ENCODE peak calls at places on chromosomes 4 and X, in seven cellular contexts. One of them, this sample, is unnamed.

GRCh38 chrX:133921084-133921483 is 64.3 kb downstream of the GPC3 start:
- ATAC-seq in activated CD4-positive, CD25-positive, alpha-beta regulatory T cell treated with anti-CD3 and anti-CD28 coated beads, Interleukin-2, amount 50 U/mL, for 24 hours: no peak
- ATAC-seq in stimulated activated naive CD8-positive, alpha-beta T cell treated with anti-CD3 and anti-CD28 coated beads, Interleukin-15, amount 100 ng/mL, for 72 hours: no peak
- ATAC-seq in activated T-cell treated with anti-CD3 and anti-CD28 coated beads, Interleukin-2, amount 50 U/mL, for 72 hours: no peak
- ATAC-seq in T-cell: no peak
- ATAC-seq in left cardiac atrium: no peak
- ATAC-seq in lower lobe of right lung: no peak
- ATAC-seq in this sample: no peak

GRCh38 chr4:8503801-8504200 is 63.2 kb downstream of the TRMT44 start:
- ATAC-seq in activated CD4-positive, CD25-positive, alpha-beta regulatory T cell treated with anti-CD3 and anti-CD28 coated beads, Interleukin-2, amount 50 U/mL, for 24 hours: no peak
- ATAC-seq in stimulated activated naive CD8-positive, alpha-beta T cell treated with anti-CD3 and anti-CD28 coated beads, Interleukin-15, amount 100 ng/mL, for 72 hours: no peak
- ATAC-seq in activated T-cell treated with anti-CD3 and anti-CD28 coated beads, Interleukin-2, amount 50 U/mL, for 72 hours: no peak
- ATAC-seq in T-cell: no peak
- ATAC-seq in left cardiac atrium: peak
- ATAC-seq in lower lobe of right lung: no peak
- ATAC-seq in this sample: no peak

GRCh38 chr4:48931459-48931858 is 24.9 kb upstream of the OCIAD2 start:
- ATAC-seq in activated CD4-positive, CD25-positive, alpha-beta regulatory T cell treated with anti-CD3 and anti-CD28 coated beads, Interleukin-2, amount 50 U/mL, for 24 hours: no peak
- ATAC-seq in stimulated activated naive CD8-positive, alpha-beta T cell treated with anti-CD3 and anti-CD28 coated beads, Interleukin-15, amount 100 ng/mL, for 72 hours: no peak
- ATAC-seq in activated T-cell treated with anti-CD3 and anti-CD28 coated beads, Interleukin-2, amount 50 U/mL, for 72 hours: no peak
- ATAC-seq in T-cell: no peak
- ATAC-seq in left cardiac atrium: no peak
- ATAC-seq in lower lobe of right lung: no peak
- ATAC-seq in this sample: no peak

GRCh38 chr4:166318810-166319525 is 445.9 kb downstream of the TLL1 start:
- ATAC-seq in activated CD4-positive, CD25-positive, alpha-beta regulatory T cell treated with anti-CD3 and anti-CD28 coated beads, Interleukin-2, amount 50 U/mL, for 24 hours: no peak
- ATAC-seq in stimulated activated naive CD8-positive, alpha-beta T cell treated with anti-CD3 and anti-CD28 coated beads, Interleukin-15, amount 100 ng/mL, for 72 hours: no peak
- ATAC-seq in activated T-cell treated with anti-CD3 and anti-CD28 coated beads, Interleukin-2, amount 50 U/mL, for 72 hours: no peak
- ATAC-seq in T-cell: no peak
- ATAC-seq in left cardiac atrium: no peak
- ATAC-seq in lower lobe of right lung: no peak
- ATAC-seq in this sample: no peak

GRCh38 chr4:175807596-175807995 is 4.5 kb downstream of the GPM6A start:
- ATAC-seq in activated CD4-positive, CD25-positive, alpha-beta regulatory T cell treated with anti-CD3 and anti-CD28 coated beads, Interleukin-2, amount 50 U/mL, for 24 hours: no peak
- ATAC-seq in stimulated activated naive CD8-positive, alpha-beta T cell treated with anti-CD3 and anti-CD28 coated beads, Interleukin-15, amount 100 ng/mL, for 72 hours: no peak
- ATAC-seq in activated T-cell treated with anti-CD3 and anti-CD28 coated beads, Interleukin-2, amount 50 U/mL, for 72 hours: no peak
- ATAC-seq in T-cell: no peak
- ATAC-seq in left cardiac atrium: no peak
- ATAC-seq in lower lobe of right lung: no peak
- ATAC-seq in this sample: no peak

GRCh38 chr4:13922459-13922858 is 294.9 kb upstream of the BOD1L1 start:
- ATAC-seq in activated CD4-positive, CD25-positive, alpha-beta regulatory T cell treated with anti-CD3 and anti-CD28 coated beads, Interleukin-2, amount 50 U/mL, for 24 hours: no peak
- ATAC-seq in stimulated activated naive CD8-positive, alpha-beta T cell treated with anti-CD3 and anti-CD28 coated beads, Interleukin-15, amount 100 ng/mL, for 72 hours: no peak
- ATAC-seq in activated T-cell treated with anti-CD3 and anti-CD28 coated beads, Interleukin-2, amount 50 U/mL, for 72 hours: no peak
- ATAC-seq in T-cell: no peak
- ATAC-seq in left cardiac atrium: no peak
- ATAC-seq in lower lobe of right lung: no peak
- ATAC-seq in this sample: peak

GRCh38 chr4:74479009-74479408 is 34.1 kb downstream of the AREG start:
- ATAC-seq in activated CD4-positive, CD25-positive, alpha-beta regulatory T cell treated with anti-CD3 and anti-CD28 coated beads, Interleukin-2, amount 50 U/mL, for 24 hours: no peak
- ATAC-seq in stimulated activated naive CD8-positive, alpha-beta T cell treated with anti-CD3 and anti-CD28 coated beads, Interleukin-15, amount 100 ng/mL, for 72 hours: no peak
- ATAC-seq in activated T-cell treated with anti-CD3 and anti-CD28 coated beads, Interleukin-2, amount 50 U/mL, for 72 hours: no peak
- ATAC-seq in T-cell: no peak
- ATAC-seq in left cardiac atrium: no peak
- ATAC-seq in lower lobe of right lung: no peak
- ATAC-seq in this sample: no peak

GRCh38 chr4:103092245-103092644 is 7.4 kb downstream of the BDH2 start:
- ATAC-seq in activated CD4-positive, CD25-positive, alpha-beta regulatory T cell treated with anti-CD3 and anti-CD28 coated beads, Interleukin-2, amount 50 U/mL, for 24 hours: peak
- ATAC-seq in stimulated activated naive CD8-positive, alpha-beta T cell treated with anti-CD3 and anti-CD28 coated beads, Interleukin-15, amount 100 ng/mL, for 72 hours: no peak
- ATAC-seq in activated T-cell treated with anti-CD3 and anti-CD28 coated beads, Interleukin-2, amount 50 U/mL, for 72 hours: peak
- ATAC-seq in T-cell: no peak
- ATAC-seq in left cardiac atrium: no peak
- ATAC-seq in lower lobe of right lung: no peak
- ATAC-seq in this sample: no peak

GRCh38 chr4:40721730-40722171 is 28.0 kb upstream of the NSUN7 start:
- ATAC-seq in activated CD4-positive, CD25-positive, alpha-beta regulatory T cell treated with anti-CD3 and anti-CD28 coated beads, Interleukin-2, amount 50 U/mL, for 24 hours: no peak
- ATAC-seq in stimulated activated naive CD8-positive, alpha-beta T cell treated with anti-CD3 and anti-CD28 coated beads, Interleukin-15, amount 100 ng/mL, for 72 hours: peak
- ATAC-seq in activated T-cell treated with anti-CD3 and anti-CD28 coated beads, Interleukin-2, amount 50 U/mL, for 72 hours: peak
- ATAC-seq in T-cell: no peak
- ATAC-seq in left cardiac atrium: no peak
- ATAC-seq in lower lobe of right lung: peak
- ATAC-seq in this sample: peak

GRCh38 chrX:131827935-131828334 is 195.2 kb upstream of the STK26 start:
- ATAC-seq in activated CD4-positive, CD25-positive, alpha-beta regulatory T cell treated with anti-CD3 and anti-CD28 coated beads, Interleukin-2, amount 50 U/mL, for 24 hours: no peak
- ATAC-seq in stimulated activated naive CD8-positive, alpha-beta T cell treated with anti-CD3 and anti-CD28 coated beads, Interleukin-15, amount 100 ng/mL, for 72 hours: peak
- ATAC-seq in activated T-cell treated with anti-CD3 and anti-CD28 coated beads, Interleukin-2, amount 50 U/mL, for 72 hours: peak
- ATAC-seq in T-cell: peak
- ATAC-seq in left cardiac atrium: no peak
- ATAC-seq in lower lobe of right lung: no peak
- ATAC-seq in this sample: peak

GRCh38 chr4:25057299-25057698 is 26.6 kb upstream of the LGI2 start:
- ATAC-seq in activated CD4-positive, CD25-positive, alpha-beta regulatory T cell treated with anti-CD3 and anti-CD28 coated beads, Interleukin-2, amount 50 U/mL, for 24 hours: no peak
- ATAC-seq in stimulated activated naive CD8-positive, alpha-beta T cell treated with anti-CD3 and anti-CD28 coated beads, Interleukin-15, amount 100 ng/mL, for 72 hours: no peak
- ATAC-seq in activated T-cell treated with anti-CD3 and anti-CD28 coated beads, Interleukin-2, amount 50 U/mL, for 72 hours: no peak
- ATAC-seq in T-cell: no peak
- ATAC-seq in left cardiac atrium: no peak
- ATAC-seq in lower lobe of right lung: no peak
- ATAC-seq in this sample: no peak

GRCh38 chr4:35872273-35872672 is 372.0 kb downstream of the ARAP2 start:
- ATAC-seq in activated CD4-positive, CD25-positive, alpha-beta regulatory T cell treated with anti-CD3 and anti-CD28 coated beads, Interleukin-2, amount 50 U/mL, for 24 hours: no peak
- ATAC-seq in stimulated activated naive CD8-positive, alpha-beta T cell treated with anti-CD3 and anti-CD28 coated beads, Interleukin-15, amount 100 ng/mL, for 72 hours: no peak
- ATAC-seq in activated T-cell treated with anti-CD3 and anti-CD28 coated beads, Interleukin-2, amount 50 U/mL, for 72 hours: no peak
- ATAC-seq in T-cell: no peak
- ATAC-seq in left cardiac atrium: no peak
- ATAC-seq in lower lobe of right lung: no peak
- ATAC-seq in this sample: no peak

GRCh38 chr4:156294577-156294976 is 340.9 kb upstream of the CTSO start:
- ATAC-seq in activated CD4-positive, CD25-positive, alpha-beta regulatory T cell treated with anti-CD3 and anti-CD28 coated beads, Interleukin-2, amount 50 U/mL, for 24 hours: no peak
- ATAC-seq in stimulated activated naive CD8-positive, alpha-beta T cell treated with anti-CD3 and anti-CD28 coated beads, Interleukin-15, amount 100 ng/mL, for 72 hours: no peak
- ATAC-seq in activated T-cell treated with anti-CD3 and anti-CD28 coated beads, Interleukin-2, amount 50 U/mL, for 72 hours: no peak
- ATAC-seq in T-cell: no peak
- ATAC-seq in left cardiac atrium: no peak
- ATAC-seq in lower lobe of right lung: peak
- ATAC-seq in this sample: no peak

GRCh38 chr4:8662776-8663175 is 70.2 kb downstream of the CPZ start:
- ATAC-seq in activated CD4-positive, CD25-positive, alpha-beta regulatory T cell treated with anti-CD3 and anti-CD28 coated beads, Interleukin-2, amount 50 U/mL, for 24 hours: no peak
- ATAC-seq in stimulated activated naive CD8-positive, alpha-beta T cell treated with anti-CD3 and anti-CD28 coated beads, Interleukin-15, amount 100 ng/mL, for 72 hours: no peak
- ATAC-seq in activated T-cell treated with anti-CD3 and anti-CD28 coated beads, Interleukin-2, amount 50 U/mL, for 72 hours: no peak
- ATAC-seq in T-cell: no peak
- ATAC-seq in left cardiac atrium: no peak
- ATAC-seq in lower lobe of right lung: no peak
- ATAC-seq in this sample: no peak

GRCh38 chr4:93748380-93748779 is 80.2 kb upstream of the ATOH1 start:
- ATAC-seq in activated CD4-positive, CD25-positive, alpha-beta regulatory T cell treated with anti-CD3 and anti-CD28 coated beads, Interleukin-2, amount 50 U/mL, for 24 hours: no peak
- ATAC-seq in stimulated activated naive CD8-positive, alpha-beta T cell treated with anti-CD3 and anti-CD28 coated beads, Interleukin-15, amount 100 ng/mL, for 72 hours: no peak
- ATAC-seq in activated T-cell treated with anti-CD3 and anti-CD28 coated beads, Interleukin-2, amount 50 U/mL, for 72 hours: no peak
- ATAC-seq in T-cell: no peak
- ATAC-seq in left cardiac atrium: no peak
- ATAC-seq in lower lobe of right lung: no peak
- ATAC-seq in this sample: no peak

GRCh38 chr4:172998527-172999469 is 169.8 kb upstream of the GALNT7 start:
- ATAC-seq in activated CD4-positive, CD25-positive, alpha-beta regulatory T cell treated with anti-CD3 and anti-CD28 coated beads, Interleukin-2, amount 50 U/mL, for 24 hours: no peak
- ATAC-seq in stimulated activated naive CD8-positive, alpha-beta T cell treated with anti-CD3 and anti-CD28 coated beads, Interleukin-15, amount 100 ng/mL, for 72 hours: no peak
- ATAC-seq in activated T-cell treated with anti-CD3 and anti-CD28 coated beads, Interleukin-2, amount 50 U/mL, for 72 hours: no peak
- ATAC-seq in T-cell: no peak
- ATAC-seq in left cardiac atrium: peak
- ATAC-seq in lower lobe of right lung: no peak
- ATAC-seq in this sample: no peak

GRCh38 chrX:140794642-140795041 is 85.1 kb downstream of the LINC00632 start:
- ATAC-seq in activated CD4-positive, CD25-positive, alpha-beta regulatory T cell treated with anti-CD3 and anti-CD28 coated beads, Interleukin-2, amount 50 U/mL, for 24 hours: no peak
- ATAC-seq in stimulated activated naive CD8-positive, alpha-beta T cell treated with anti-CD3 and anti-CD28 coated beads, Interleukin-15, amount 100 ng/mL, for 72 hours: no peak
- ATAC-seq in activated T-cell treated with anti-CD3 and anti-CD28 coated beads, Interleukin-2, amount 50 U/mL, for 72 hours: no peak
- ATAC-seq in T-cell: no peak
- ATAC-seq in left cardiac atrium: no peak
- ATAC-seq in lower lobe of right lung: no peak
- ATAC-seq in this sample: no peak

GRCh38 chr4:12679217-12679616 is 804.9 kb downstream of the RAB28 start:
- ATAC-seq in activated CD4-positive, CD25-positive, alpha-beta regulatory T cell treated with anti-CD3 and anti-CD28 coated beads, Interleukin-2, amount 50 U/mL, for 24 hours: no peak
- ATAC-seq in stimulated activated naive CD8-positive, alpha-beta T cell treated with anti-CD3 and anti-CD28 coated beads, Interleukin-15, amount 100 ng/mL, for 72 hours: no peak
- ATAC-seq in activated T-cell treated with anti-CD3 and anti-CD28 coated beads, Interleukin-2, amount 50 U/mL, for 72 hours: no peak
- ATAC-seq in T-cell: no peak
- ATAC-seq in left cardiac atrium: no peak
- ATAC-seq in lower lobe of right lung: no peak
- ATAC-seq in this sample: no peak

GRCh38 chrX:38018734-38019410 is 12.5 kb downstream of the SYTL5 start:
- ATAC-seq in activated CD4-positive, CD25-positive, alpha-beta regulatory T cell treated with anti-CD3 and anti-CD28 coated beads, Interleukin-2, amount 50 U/mL, for 24 hours: no peak
- ATAC-seq in stimulated activated naive CD8-positive, alpha-beta T cell treated with anti-CD3 and anti-CD28 coated beads, Interleukin-15, amount 100 ng/mL, for 72 hours: no peak
- ATAC-seq in activated T-cell treated with anti-CD3 and anti-CD28 coated beads, Interleukin-2, amount 50 U/mL, for 72 hours: no peak
- ATAC-seq in T-cell: no peak
- ATAC-seq in left cardiac atrium: no peak
- ATAC-seq in lower lobe of right lung: no peak
- ATAC-seq in this sample: no peak

GRCh38 chr4:53595823-53596222 is 4.5 kb upstream of the LNX1 start:
- ATAC-seq in activated CD4-positive, CD25-positive, alpha-beta regulatory T cell treated with anti-CD3 and anti-CD28 coated beads, Interleukin-2, amount 50 U/mL, for 24 hours: no peak
- ATAC-seq in stimulated activated naive CD8-positive, alpha-beta T cell treated with anti-CD3 and anti-CD28 coated beads, Interleukin-15, amount 100 ng/mL, for 72 hours: no peak
- ATAC-seq in activated T-cell treated with anti-CD3 and anti-CD28 coated beads, Interleukin-2, amount 50 U/mL, for 72 hours: no peak
- ATAC-seq in T-cell: no peak
- ATAC-seq in left cardiac atrium: no peak
- ATAC-seq in lower lobe of right lung: no peak
- ATAC-seq in this sample: no peak

GRCh38 chr4:102222838-102223237 is 122.4 kb downstream of the SLC39A8 start:
- ATAC-seq in activated CD4-positive, CD25-positive, alpha-beta regulatory T cell treated with anti-CD3 and anti-CD28 coated beads, Interleukin-2, amount 50 U/mL, for 24 hours: no peak
- ATAC-seq in stimulated activated naive CD8-positive, alpha-beta T cell treated with anti-CD3 and anti-CD28 coated beads, Interleukin-15, amount 100 ng/mL, for 72 hours: no peak
- ATAC-seq in activated T-cell treated with anti-CD3 and anti-CD28 coated beads, Interleukin-2, amount 50 U/mL, for 72 hours: no peak
- ATAC-seq in T-cell: no peak
- ATAC-seq in left cardiac atrium: no peak
- ATAC-seq in lower lobe of right lung: no peak
- ATAC-seq in this sample: no peak

GRCh38 chr4:56243107-56243506 is 144.2 kb downstream of the AASDH start:
- ATAC-seq in activated CD4-positive, CD25-positive, alpha-beta regulatory T cell treated with anti-CD3 and anti-CD28 coated beads, Interleukin-2, amount 50 U/mL, for 24 hours: no peak
- ATAC-seq in stimulated activated naive CD8-positive, alpha-beta T cell treated with anti-CD3 and anti-CD28 coated beads, Interleukin-15, amount 100 ng/mL, for 72 hours: no peak
- ATAC-seq in activated T-cell treated with anti-CD3 and anti-CD28 coated beads, Interleukin-2, amount 50 U/mL, for 72 hours: no peak
- ATAC-seq in T-cell: no peak
- ATAC-seq in left cardiac atrium: no peak
- ATAC-seq in lower lobe of right lung: no peak
- ATAC-seq in this sample: no peak

GRCh38 chr4:110395416-110395815 is 80.5 kb upstream of the ENPEP start:
- ATAC-seq in activated CD4-positive, CD25-positive, alpha-beta regulatory T cell treated with anti-CD3 and anti-CD28 coated beads, Interleukin-2, amount 50 U/mL, for 24 hours: no peak
- ATAC-seq in stimulated activated naive CD8-positive, alpha-beta T cell treated with anti-CD3 and anti-CD28 coated beads, Interleukin-15, amount 100 ng/mL, for 72 hours: no peak
- ATAC-seq in activated T-cell treated with anti-CD3 and anti-CD28 coated beads, Interleukin-2, amount 50 U/mL, for 72 hours: no peak
- ATAC-seq in T-cell: no peak
- ATAC-seq in left cardiac atrium: no peak
- ATAC-seq in lower lobe of right lung: no peak
- ATAC-seq in this sample: no peak

This sample was measured in stimulated activated memory B cell treated with anti-CD40 and anti-IgM and Interleukin-4, amounts not matched to agents 10 μg/mL and 1 μg/mL and 100 μg/mL, for 72 hours.